ENCODE peak calls at places on chromosomes 6 and 20, in five cellular contexts. J is heart right ventricle, T is fibroblast of lung, B is A673, X is pancreas. U is an unnamed sample.
A peak's percentile ranks its signal among the peaks of the same experiment; 100 is the strongest.

GRCh38 chr20:53875452-53875851 is 194.9 kb downstream of the BCAS1 start:
- DNase-seq in J (no peak), T (no peak), B (no peak), X (no peak), U (no peak)

GRCh38 chr6:53735896-53736295 is 58.9 kb upstream of the LRRC1 start:
- DNase-seq in J (no peak), T (no peak), B (no peak), X (no peak), U (no peak)

GRCh38 chr6:82862543-82862942 is 203.1 kb downstream of the UBE3D start:
- DNase-seq in J (no peak), T (peak; percentile 90), B (peak; percentile 51), X (no peak), U (no peak)

GRCh38 chr6:11050735-11051134 is 6.6 kb upstream of the ELOVL2 start:
- DNase-seq in J (no peak), T (peak; percentile 61), B (no peak), X (no peak), U (peak; percentile 68)

GRCh38 chr6:122400121-122400450 is 634 bp downstream of the HSF2 start:
- DNase-seq in J (no peak), T (peak; percentile 19), B (peak; percentile 25), X (no peak), U (peak; percentile 3)

GRCh38 chr6:64252256-64252655 is 616.7 kb downstream of the PHF3 start:
- DNase-seq in J (no peak), T (no peak), B (no peak), X (no peak), U (no peak)

GRCh38 chr6:145813285-145814034 is 1.1 kb downstream of the FBXO30 start:
- DNase-seq in J (no peak), T (peak; percentile 71), B (peak; percentile 48), X (no peak), U (peak; percentile 27)

GRCh38 chr6:158357570-158358216 is 45.4 kb downstream of the TULP4 start:
- DNase-seq in J (no peak), T (no peak), B (no peak), X (no peak), U (no peak)

GRCh38 chr20:48733296-48733790 is 94.5 kb downstream of the PREX1 start:
- DNase-seq in J (no peak), T (peak; percentile 62), B (peak; percentile 43), X (no peak), U (peak; percentile 44)
- H3K27ac ChIP-seq in J (no peak overlapping the region), T (no peak overlapping the region), B (no peak overlapping the region), X (no peak overlapping the region), U (no peak overlapping the region)

GRCh38 chr6:137162692-137163303 is 10.6 kb downstream of the IL22RA2 start:
- DNase-seq in J (no peak), T (no peak), B (no peak), X (no peak), U (no peak)

GRCh38 chr6:137167702-137168377 is 5.6 kb downstream of the IL22RA2 start:
- DNase-seq in J (no peak), T (no peak), B (no peak), X (no peak), U (no peak)

GRCh38 chr6:137163732-137164318 is 9.6 kb downstream of the IL22RA2 start:
- DNase-seq in J (no peak), T (no peak), B (no peak), X (no peak), U (no peak)

GRCh38 chr6:137166247-137167098 is 7.0 kb downstream of the IL22RA2 start:
- DNase-seq in J (no peak), T (no peak), B (no peak), X (no peak), U (no peak)

DNA sequence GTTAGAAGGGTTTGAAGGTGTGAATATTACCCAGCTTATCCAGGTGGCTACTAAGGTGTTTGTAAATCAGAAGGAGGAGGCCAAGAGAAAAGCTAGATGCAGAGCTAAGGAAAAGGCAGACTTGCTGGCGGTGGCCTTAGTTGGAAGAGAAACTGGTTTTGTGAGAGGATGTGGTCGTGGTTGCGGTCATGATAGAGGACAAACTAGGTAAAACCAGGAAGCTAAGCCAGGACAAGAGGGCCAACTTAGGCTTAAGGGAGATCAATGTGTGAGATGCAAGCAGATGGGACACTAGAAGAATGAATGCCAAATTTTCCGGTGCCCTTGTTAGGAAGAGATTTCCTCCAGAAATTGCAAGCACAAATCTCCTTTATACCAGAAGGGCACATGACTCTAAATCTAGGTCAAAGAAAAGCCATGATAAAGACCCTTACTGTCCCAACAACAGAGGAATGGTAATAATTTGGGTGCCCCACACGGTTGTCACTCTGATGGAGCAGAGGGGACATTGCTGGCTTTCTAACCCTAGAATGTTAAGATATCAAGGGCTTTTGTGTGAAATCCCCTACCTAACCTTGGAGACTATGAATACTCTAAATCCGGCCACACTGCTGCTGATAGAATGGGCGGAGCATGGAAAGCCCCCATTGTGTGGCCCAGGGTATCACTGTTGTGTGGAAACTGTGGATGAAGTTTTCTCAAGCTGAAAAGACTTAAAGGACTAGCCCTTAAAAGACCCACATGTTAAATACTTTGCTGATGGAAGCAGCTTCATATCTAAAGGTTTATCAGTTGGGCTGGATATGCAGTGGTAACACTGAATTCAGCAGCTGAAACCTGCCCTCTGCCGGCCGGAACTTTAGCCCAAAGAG is 7.8 kb downstream of the IL22RA2 start:
- DNase-seq in J (peak; percentile 40), T (no peak), B (peak; percentile 23), X (peak; percentile 70), U (no peak)
- TF ChIP-seq CTCF in J (peak; percentile 25), T (no peak), B (peak; percentile 51), X (no peak), U (no peak)

DNA sequence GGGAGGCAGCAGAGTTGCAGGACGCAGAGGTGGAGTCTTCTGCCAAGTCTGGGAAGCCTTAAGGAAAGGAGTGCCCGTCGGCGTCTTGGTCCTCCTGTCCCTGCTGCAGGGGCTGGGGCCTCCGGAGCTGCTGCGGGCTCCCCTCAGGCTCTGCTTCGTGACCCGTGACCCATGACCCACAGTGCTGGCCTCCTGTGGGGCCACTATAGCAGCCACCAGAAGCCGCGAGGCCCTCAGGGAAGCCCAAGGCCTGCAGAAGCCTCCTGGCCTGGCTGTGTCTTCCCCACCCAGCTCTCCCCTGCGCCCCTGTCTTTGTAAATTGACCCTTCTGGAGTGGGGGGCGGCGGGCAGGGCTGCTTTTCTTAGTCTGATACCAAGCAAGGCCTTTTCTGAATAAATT is 3.3 kb upstream of the COL9A3 start:
- DNase-seq in J (no peak), T (no peak), B (no peak), X (no peak), U (no peak)
- H3K36me3 ChIP-seq in J (peaks cover 23% of the 10 kb centered on the region), T (peaks cover 27% of the 10 kb centered on the region), B (peaks cover 34% of the 10 kb centered on the region), X (peaks cover 22% of the 10 kb centered on the region), U (peaks cover 35% of the 10 kb centered on the region)

GRCh38 chr20:46093531-46093930 is 3.8 kb upstream of the NCOA5 start:
- DNase-seq in J (no peak), T (peak; percentile 17), B (no peak), X (no peak), U (no peak)
- H3K27ac ChIP-seq in J (no peak overlapping the region), T (no peak overlapping the region), B (no peak overlapping the region), X (no peak overlapping the region), U (no peak overlapping the region)

DNA sequence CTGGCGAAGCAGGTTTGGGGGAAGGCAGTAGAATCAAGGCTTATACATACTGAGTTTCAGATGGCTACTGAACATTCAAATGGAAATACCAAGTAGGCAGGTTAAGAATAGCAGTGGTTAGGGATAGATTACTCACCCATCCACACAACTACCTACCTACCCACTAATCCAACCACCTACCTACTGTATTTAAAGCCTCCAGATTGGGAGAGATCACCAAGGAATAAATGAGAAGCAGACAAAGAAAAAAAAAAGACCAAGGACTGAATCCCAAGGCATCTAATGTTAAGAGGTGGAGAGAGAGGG is 68.3 kb upstream of the SMIM29 start:
- DNase-seq in J (no peak), T (no peak), B (no peak), X (no peak), U (no peak)
- TF ChIP-seq CTCF in J (no peak), T (no peak), B (no peak), X (no peak), U (no peak)

GRCh38 chr20:31560900-31561598 is 44.0 kb upstream of the ID1 start:
- DNase-seq in J (no peak), T (peak; percentile 98), B (peak; percentile 54), X (no peak), U (peak; percentile 95)
- H3K36me3 ChIP-seq in J (peaks cover 20% of the 10 kb centered on the region), T (peaks cover 15% of the 10 kb centered on the region), B (peaks cover 47% of the 10 kb centered on the region), X (peaks cover 27% of the 10 kb centered on the region), U (peaks cover 39% of the 10 kb centered on the region)

DNA sequence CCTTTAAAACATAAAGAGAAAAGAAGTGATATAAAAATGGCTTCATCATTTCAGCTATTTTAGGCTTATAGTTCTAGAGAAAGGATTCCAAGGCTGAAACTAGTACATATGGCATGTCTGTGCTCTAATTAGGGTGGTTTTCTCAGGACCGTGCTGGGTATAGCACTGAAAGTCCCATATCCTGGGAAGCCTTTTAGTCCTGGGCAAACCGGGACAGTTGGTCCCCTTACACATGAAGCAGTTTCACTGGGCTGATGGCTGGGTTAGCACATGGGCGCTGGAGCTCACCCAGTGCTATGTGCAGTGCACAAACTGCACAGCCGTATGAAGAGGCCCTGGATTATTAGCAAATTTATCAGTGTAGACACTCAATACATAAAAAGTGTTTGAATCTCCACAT is 110.5 kb downstream of the SGK1 start:
- DNase-seq in J (no peak), T (no peak), B (no peak), X (no peak), U (no peak)
- H3K27ac ChIP-seq in J (no peak overlapping the region), T (no peak overlapping the region), B (no peak overlapping the region), X (no peak overlapping the region), U (no peak overlapping the region)

DNA sequence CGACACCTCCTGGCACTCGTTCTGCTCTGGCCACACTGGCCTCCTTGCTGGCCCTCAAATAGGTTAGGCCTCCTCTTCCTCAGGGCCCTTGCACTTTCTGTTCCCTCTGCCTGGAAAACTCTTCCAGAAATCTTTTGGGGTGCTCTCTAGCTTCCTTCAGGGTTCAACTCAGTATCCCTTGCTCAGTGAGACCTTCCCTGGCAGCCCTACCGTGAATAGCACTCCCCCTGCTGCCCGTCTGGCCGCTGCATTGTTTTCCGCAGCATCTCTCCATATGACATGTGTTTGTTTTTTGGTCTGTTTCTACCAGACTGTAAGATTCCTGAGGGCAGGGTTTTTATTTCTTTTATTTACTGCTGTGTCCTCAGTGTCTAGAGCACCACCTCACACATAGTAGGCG is 6.7 kb downstream of the DDX27 start:
- DNase-seq in J (no peak), T (no peak), B (no peak), X (no peak), U (no peak)
- TF ChIP-seq CTCF in J (no peak), T (no peak), B (no peak), X (no peak), U (peak; percentile 10)